ENCODE peak calls at places on chromosomes 6 and 20, in seven cellular contexts. U is HEK293T, R is hypothalamus, M is epithelial cell of prostate, D is cardiac fibroblast, F is HFFc6, L is AG08395. Y is an unnamed sample.

GRCh38 chr6:125346926-125347563 is 45.3 kb upstream of the HDDC2 start:
- DNase-seq in M (no peak), U (no peak), F (no peak), R (no peak), L (no peak), D (no peak), Y (no peak)

GRCh38 chr20:58447733-58448391 is 58.8 kb downstream of the VAPB start:
- DNase-seq in L (peak), M (no peak), R (peak), U (peak), D (peak), F (peak), Y (peak)

GRCh38 chr20:9323622-9324021 is 190.8 kb upstream of the LAMP5 start:
- DNase-seq in L (no peak), F (no peak), D (peak), U (peak), M (no peak), R (no peak), Y (no peak)

GRCh38 chr6:26025894-26026832 is 61.1 kb upstream of the HFE start:
- DNase-seq in D (peak), F (peak), R (peak), L (peak), M (peak), U (peak), Y (peak)

GRCh38 chr20:63696628-63697356 is at the start of gene TNFRSF6B:
- DNase-seq in R (no peak), F (no peak), U (no peak), L (no peak), D (no peak), M (no peak), Y (no peak)

GRCh38 chr6:83867527-83868161 is 8.2 kb downstream of the CYB5R4 start:
- DNase-seq in R (peak), F (peak), D (peak), M (peak), U (no peak), L (peak), Y (no peak)

GRCh38 chr6:134642217-134642616 is 307.7 kb downstream of the ALDH8A1 start:
- DNase-seq in D (no peak), F (no peak), R (no peak), M (no peak), L (peak), U (no peak), Y (no peak)

GRCh38 chr20:32456869-32457421 is 98.8 kb downstream of the ASXL1 start:
- DNase-seq in D (peak), M (no peak), L (peak), R (peak), U (peak), F (peak), Y (peak)

GRCh38 chr20:1154224-1154623 is 30.6 kb downstream of the TMEM74B start:
- DNase-seq in U (no peak), L (no peak), F (no peak), D (no peak), R (no peak), M (no peak), Y (no peak)

GRCh38 chr6:79064635-79065034 is 13.4 kb downstream of the PHIP start:
- DNase-seq in D (no peak), F (no peak), R (no peak), U (no peak), L (no peak), M (no peak), Y (no peak)

GRCh38 chr6:159217595-159218275 is 48.5 kb downstream of the FNDC1 start:
- DNase-seq in L (peak), R (no peak), M (no peak), U (peak), D (no peak), F (peak), Y (no peak)

GRCh38 chr20:60224914-60225313 is 266.7 kb downstream of the CDH26 start:
- DNase-seq in U (peak), L (no peak), M (no peak), R (no peak), D (peak), F (no peak), Y (no peak)

GRCh38 chr6:73519943-73520687 is 717 bp downstream of the EEF1A1 start:
- DNase-seq in R (peak), D (peak), U (peak), L (peak), F (peak), M (no peak), Y (peak)

GRCh38 chr6:157385482-157385881 is 4.5 kb downstream of the ZDHHC14 start:
- DNase-seq in L (no peak), R (no peak), U (no peak), M (no peak), D (no peak), F (no peak), Y (no peak)

GRCh38 chr20:49245921-49246740 is 26.9 kb downstream of the DDX27 start:
- DNase-seq in L (peak), F (peak), R (peak), U (peak), M (no peak), D (peak), Y (peak)

GRCh38 chr20:59071224-59071623 is 28.6 kb upstream of the PRELID3B start:
- DNase-seq in D (no peak), F (no peak), R (no peak), M (no peak), U (no peak), L (no peak), Y (no peak)

GRCh38 chr6:32944265-32944664 is 3.4 kb upstream of the HLA-DMB start:
- DNase-seq in M (no peak), F (no peak), R (peak), D (no peak), L (no peak), U (no peak), Y (peak)

GRCh38 chr6:83417880-83418663 is 12.8 kb downstream of the ME1 start:
- DNase-seq in M (no peak), U (peak), R (peak), D (peak), F (peak), L (peak), Y (peak)

GRCh38 chr20:62740286-62741141 is 31.9 kb downstream of the NTSR1 start:
- DNase-seq in U (no peak), M (peak), L (peak), D (peak), R (no peak), F (peak), Y (no peak)